ENCODE peak calls at places on chromosomes 5 and 9, in five cellular contexts. K is stomach, E is Karpas-422, B is HL-60, D is globus pallidus. P is an unnamed sample.

GRCh38 chr5:83900307-83900706 is 179.7 kb upstream of the HAPLN1 start:
- DNase-seq in B (no peak), D (no peak), K (no peak), E (no peak), P (no peak)

GRCh38 chr5:76419597-76419996 is 16.5 kb downstream of the IQGAP2 start:
- DNase-seq in D (no peak), E (no peak), B (no peak), K (no peak), P (no peak)

GRCh38 chr5:134543820-134544692 is 18.6 kb downstream of the JADE2 start:
- DNase-seq in D (no peak), E (peak; percentile 89), B (no peak), K (no peak), P (no peak)

GRCh38 chr9:78298046-78298511 is 1.2 kb downstream of the PSAT1 start:
- DNase-seq in E (no peak), K (no peak), D (peak; percentile 90), B (no peak), P (no peak)

GRCh38 chr5:137822158-137822764 is 45.4 kb upstream of the MYOT start:
- DNase-seq in E (peak; percentile 78), B (no peak), D (peak; percentile 73), K (peak; percentile 44), P (peak; percentile 4)

GRCh38 chr5:139908749-139909148 is 113.1 kb downstream of the PSD2 start:
- DNase-seq in K (peak; percentile 13), E (no peak), D (no peak), B (peak; percentile 3), P (no peak)

GRCh38 chr5:17918373-17919104 is 284.3 kb downstream of the TAF11L14 start:
- DNase-seq in K (no peak), E (no peak), D (no peak), B (no peak), P (no peak)

GRCh38 chr5:82319192-82319591 is 41.0 kb upstream of the RPS23 start:
- DNase-seq in K (no peak), B (no peak), E (no peak), D (no peak), P (no peak)

GRCh38 chr9:121645853-121646807 is 5.3 kb upstream of the DAB2IP start:
- DNase-seq in D (no peak), K (no peak), E (peak; percentile 33), B (no peak), P (peak; percentile 90)

GRCh38 chr5:148615644-148616283 is 38.6 kb downstream of the HTR4 start:
- DNase-seq in D (no peak), K (no peak), E (no peak), B (no peak), P (no peak)

GRCh38 chr9:74765572-74765971 is 122.1 kb downstream of the TRPM6 start:
- DNase-seq in K (no peak), E (no peak), B (no peak), D (no peak), P (no peak)

GRCh38 chr9:92724528-92725265 is 39.9 kb downstream of the BICD2 start:
- DNase-seq in B (no peak), E (no peak), K (peak; percentile 23), D (no peak), P (peak; percentile 67)